ENCODE peak calls at places on chromosome 1, in five cellular contexts. J is HCT116, M is K562, P is SK-N-SH, H is H1. Y is an unnamed sample. For H3K36me3, the result is how much of the 10 kb centered on the place peaks cover.

GRCh38 chr1:111813440-111814304 is 58.0 kb downstream of the DDX20 start:
- DNase-seq in P (no peak), M (no peak), J (no peak), H (no peak), Y (no peak)

GRCh38 chr1:82931051-82931450 is 1067.9 kb downstream of the TTLL7 start:
- DNase-seq in P (no peak), H (no peak), J (no peak), M (no peak), Y (no peak)

GRCh38 chr1:93699676-93700168 is 18.1 kb upstream of the BCAR3 start:
- DNase-seq in H (no peak), J (no peak), P (no peak), M (no peak), Y (no peak)

GRCh38 chr1:159979257-159979656 is 25.2 kb upstream of the SLAMF9 start:
- DNase-seq in H (no peak), J (no peak), M (no peak), P (no peak), Y (no peak)

GRCh38 chr1:17258116-17258757 is 9.3 kb downstream of the PADI3 start:
- DNase-seq in J (no peak), M (no peak), P (no peak), H (no peak), Y (no peak)

GRCh38 chr1:222618001-222618879 is at the start of gene MIA3:
- DNase-seq in H (peak), P (peak), J (no peak), M (peak), Y (no peak)

GRCh38 chr1:178942285-178943218 is 71.7 kb upstream of the ANGPTL1 start:
- DNase-seq in P (no peak), M (no peak), H (peak), J (no peak), Y (no peak)

GRCh38 chr1:28915036-28915895 is 897 bp downstream of the EPB41 start:
- DNase-seq in P (peak), M (no peak), J (no peak), H (peak), Y (no peak)

GRCh38 chr1:15151871-15152270 is 1.7 kb upstream of the TMEM51 start:
- DNase-seq in J (no peak), M (no peak), H (no peak), P (peak), Y (no peak)

GRCh38 chr1:97379387-97380075 is 541.3 kb downstream of the DPYD start:
- DNase-seq in M (no peak), H (no peak), P (no peak), J (no peak), Y (no peak)

GRCh38 chr1:233909195-233909594 is 4.7 kb downstream of the SLC35F3 start:
- DNase-seq in M (no peak), J (peak), P (no peak), H (no peak), Y (peak)

GRCh38 chr1:53378932-53379661 is 51.2 kb upstream of the LRP8 start:
- DNase-seq in H (peak), M (no peak), P (no peak), J (no peak), Y (no peak)

GRCh38 chr1:204043680-204044079 is 29.2 kb upstream of the SOX13 start:
- DNase-seq in M (no peak), J (no peak), H (no peak), P (no peak), Y (no peak)

GRCh38 chr1:86339421-86339820 is 56.7 kb downstream of the ODF2L start:
- DNase-seq in P (no peak), M (no peak), H (no peak), J (no peak), Y (no peak)

GRCh38 chr1:189662190-189662589 is 815.5 kb downstream of the BRINP3 start:
- DNase-seq in P (no peak), H (no peak), M (no peak), J (peak), Y (no peak)

GRCh38 chr1:12087797-12088314 is 24.8 kb downstream of the TNFRSF8 start:
- DNase-seq in J (no peak), P (no peak), M (no peak), H (no peak), Y (no peak)

GRCh38 chr1:158180741-158181576 is at the start of gene CD1D:
- DNase-seq in M (no peak), H (peak), P (no peak), J (no peak), Y (no peak)

GRCh38 chr1:228150021-228150457 is 309 bp downstream of the GJC2 start:
- DNase-seq in H (no peak), P (peak), J (no peak), M (peak), Y (no peak)

GRCh38 chr1:20166047-20166446 is 19.8 kb upstream of the UBXN10 start:
- DNase-seq in J (no peak), M (no peak), H (no peak), P (peak), Y (no peak)

GRCh38 chr1:32138965-32139364 is 31.1 kb downstream of the KPNA6 start:
- DNase-seq in M (no peak), P (no peak), J (no peak), H (no peak), Y (peak)

GRCh38 chr1:35561297-35561971 is 3.8 kb downstream of the NCDN start:
- DNase-seq in P (peak), M (no peak), J (no peak), H (no peak), Y (no peak)
- H3K36me3 ChIP-seq in P (under half), M (half or more), J (under half), H (under half), Y (under half)

GRCh38 chr1:167924553-167925223 is 10.8 kb upstream of the ADCY10 start:
- DNase-seq in P (no peak), M (no peak), H (no peak), J (no peak), Y (no peak)
- TF ChIP-seq SIN3A in P (no peak), M (no peak), H (no peak), J (no peak), Y (no peak)

GRCh38 chr1:46030074-46030870 is 102.2 kb downstream of the PIK3R3 start:
- DNase-seq in M (no peak), J (no peak), P (no peak), H (no peak), Y (no peak)

GRCh38 chr1:46030876-46031660 is 101.4 kb downstream of the PIK3R3 start:
- DNase-seq in P (peak), J (no peak), H (no peak), M (no peak), Y (no peak)

GRCh38 chr1:46026531-46026930 is 105.9 kb downstream of the PIK3R3 start:
- DNase-seq in J (no peak), H (no peak), P (no peak), M (peak), Y (no peak)

DNA sequence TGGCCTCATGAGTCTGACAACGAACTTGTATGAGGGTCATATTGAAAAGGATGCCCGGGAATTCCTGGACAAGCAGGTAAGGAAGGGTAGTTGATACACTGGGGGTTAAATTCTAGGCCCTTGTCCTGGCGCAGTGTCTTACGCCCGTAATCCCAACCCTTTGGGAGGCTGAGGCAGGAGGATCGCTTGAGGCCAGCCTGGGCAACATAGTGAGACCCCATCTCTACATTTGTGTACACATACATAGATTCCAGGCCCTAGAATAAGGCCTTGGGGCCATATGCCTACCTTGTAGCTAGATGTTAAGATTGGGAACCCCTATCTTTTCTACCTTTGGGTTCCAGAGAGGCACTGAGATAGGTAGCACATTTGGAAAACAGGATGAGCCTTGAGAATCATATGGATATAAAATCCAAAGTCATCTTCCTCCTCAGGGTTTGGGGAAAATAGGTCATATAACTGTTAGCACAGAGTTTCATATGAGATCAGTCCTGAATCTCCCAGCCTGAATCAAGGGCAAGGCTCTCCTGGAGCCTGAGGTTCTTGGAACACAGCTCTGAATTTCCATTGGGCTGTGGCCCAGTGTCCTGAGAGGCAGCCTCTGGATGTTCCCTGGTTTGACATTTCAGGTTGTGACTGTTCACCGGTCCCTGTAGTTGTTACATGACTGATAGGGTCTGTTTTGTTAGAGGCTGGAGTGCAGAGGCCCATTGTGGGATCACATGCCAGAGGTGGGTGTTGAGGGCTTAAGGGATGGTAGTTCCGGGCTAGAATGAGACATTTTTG is 104.4 kb downstream of the PIK3R3 start:
- DNase-seq in H (no peak), P (no peak), J (no peak), M (no peak), Y (no peak)
- H3K36me3 ChIP-seq in H (under half), P (under half), J (under half), M (half or more), Y (under half)

GRCh38 chr1:38497921-38498320 is 361.7 kb downstream of the RRAGC start:
- DNase-seq in M (no peak), H (no peak), J (no peak), P (no peak), Y (no peak)
- TF ChIP-seq SIN3A in M (no peak), H (no peak), J (no peak), P (no peak), Y (no peak)

Y was measured in Panc1.